ENCODE peak calls at places on chromosomes 7 and 10, in seven cellular contexts. V is pancreas, O is tibial nerve, H is NCI-H1417, X is HTR-8/SVneo, G is HCT116, W is uterus. F is an unnamed sample.

GRCh38 chr7:134695321-134695860 is 48.7 kb downstream of the BPGM start:
- DNase-seq in V (no peak), H (no peak), X (no peak), W (no peak), O (no peak), G (no peak), F (no peak)

GRCh38 chr7:36344618-36345017 is 45.0 kb upstream of the ANLN start:
- DNase-seq in H (no peak), X (no peak), V (no peak), G (no peak), W (no peak), O (no peak), F (no peak)

GRCh38 chr7:29734246-29734731 is 72.0 kb upstream of the WIPF3 start:
- DNase-seq in H (no peak), O (no peak), W (no peak), G (no peak), X (no peak), V (no peak), F (no peak)

GRCh38 chr10:116625845-116626244 is 5.1 kb downstream of the PNLIPRP2 start:
- DNase-seq in X (no peak), V (peak), W (no peak), O (no peak), H (no peak), G (no peak), F (no peak)

GRCh38 chr7:87148332-87148955 is 3.8 kb upstream of the DMTF1 start:
- DNase-seq in X (no peak), O (no peak), V (no peak), G (peak), W (no peak), H (no peak), F (no peak)

GRCh38 chr7:11170160-11170559 is 196.5 kb downstream of the PHF14 start:
- DNase-seq in W (no peak), G (no peak), X (no peak), O (no peak), H (peak), V (no peak), F (no peak)

GRCh38 chr7:75629042-75629441 is 109.7 kb downstream of the HIP1 start:
- DNase-seq in X (no peak), O (no peak), H (no peak), G (no peak), W (no peak), V (no peak), F (no peak)

GRCh38 chr10:27258838-27259532 is 18.4 kb upstream of the ACBD5 start:
- DNase-seq in X (no peak), V (peak), H (peak), W (no peak), O (no peak), G (no peak), F (no peak)

GRCh38 chr7:133016629-133017028 is 65.3 kb downstream of the CHCHD3 start:
- DNase-seq in X (no peak), G (no peak), O (no peak), V (no peak), W (no peak), H (no peak), F (no peak)

GRCh38 chr7:133912916-133913697 is 214.0 kb upstream of the LRGUK start:
- DNase-seq in V (no peak), G (no peak), H (no peak), O (no peak), X (no peak), W (no peak), F (no peak)

GRCh38 chr7:19397917-19398316 is 252.7 kb upstream of the FERD3L start:
- DNase-seq in H (no peak), G (no peak), O (no peak), X (no peak), W (no peak), V (no peak), F (no peak)

GRCh38 chr10:93604145-93604544 is 3.1 kb upstream of the RBP4 start:
- DNase-seq in X (no peak), O (no peak), H (peak), G (no peak), W (no peak), V (no peak), F (no peak)

F was measured in B cell.